ENCODE peak calls at places on chromosomes 13 and 19, in four cellular contexts. T is GM12878, H is K562, R is H1. Q is an unnamed sample.

GRCh38 chr19:50565984-50566903 is 2.0 kb downstream of the LRRC4B start:
- DNase-seq in R (no peak), T (no peak), H (no peak), Q (no peak)

GRCh38 chr13:38180100-38180499 is 169.6 kb upstream of the UFM1 start:
- DNase-seq in R (no peak), T (no peak), H (no peak), Q (peak; percentile 2)

GRCh38 chr19:32318884-32319520 is 26.4 kb upstream of the ZNF507 start:
- DNase-seq in R (no peak), T (no peak), H (peak; percentile 47), Q (no peak)

GRCh38 chr19:19997656-19998268 is 41.5 kb downstream of the ZNF682 start:
- DNase-seq in R (peak; percentile 47), H (peak; percentile 18), T (no peak), Q (no peak)

GRCh38 chr13:76917096-76917495 is 30.9 kb upstream of the KCTD12 start:
- DNase-seq in T (no peak), R (no peak), H (no peak), Q (peak; percentile 16)

GRCh38 chr19:8640402-8641004 is 10.1 kb downstream of the NFILZ start:
- DNase-seq in R (no peak), H (no peak), T (no peak), Q (no peak)

GRCh38 chr13:59680429-59681024 is 483.2 kb downstream of the DIAPH3 start:
- DNase-seq in H (no peak), T (no peak), R (no peak), Q (peak; percentile 33)

GRCh38 chr13:41224113-41225110 is 30.0 kb upstream of the KBTBD7 start:
- DNase-seq in T (no peak), H (no peak), R (no peak), Q (peak; percentile 83)

GRCh38 chr13:39144941-39145533 is 106.8 kb downstream of the NHLRC3 start:
- DNase-seq in H (peak; percentile 17), R (peak; percentile 31), T (no peak), Q (peak; percentile 70)

GRCh38 chr19:51143486-51143885 is 1.4 kb downstream of the SIGLEC7 start:
- DNase-seq in H (no peak), R (no peak), T (no peak), Q (no peak)

GRCh38 chr13:82330499-82330898 is 1551.8 kb downstream of the SLITRK1 start:
- DNase-seq in T (no peak), H (peak; percentile 11), R (no peak), Q (no peak)

GRCh38 chr19:48419158-48419920 is 25.9 kb downstream of the GRIN2D start:
- DNase-seq in R (peak; percentile 49), T (peak; percentile 57), H (peak; percentile 67), Q (peak; percentile 42)

GRCh38 chr19:13784731-13785452 is 10.4 kb upstream of the ZSWIM4 start:
- DNase-seq in H (peak; percentile 56), R (no peak), T (no peak), Q (peak; percentile 58)

GRCh38 chr19:41910240-41910991 is 17.8 kb downstream of the ERFL start:
- DNase-seq in T (no peak), R (no peak), H (peak; percentile 12), Q (no peak)

GRCh38 chr13:79385694-79386093 is 20.4 kb downstream of the RBM26 start:
- DNase-seq in H (no peak), R (no peak), T (peak; percentile 85), Q (no peak)

GRCh38 chr13:80577951-80578670 is 237.2 kb upstream of the SPRY2 start:
- DNase-seq in H (no peak), R (no peak), T (no peak), Q (no peak)

GRCh38 chr13:44397766-44398223 is 24.2 kb downstream of the SERP2 start:
- DNase-seq in R (no peak), H (peak; percentile 53), T (no peak), Q (peak; percentile 20)

GRCh38 chr19:584240-585001 is 5.3 kb upstream of the HCN2 start:
- DNase-seq in R (no peak), T (no peak), H (peak; percentile 73), Q (peak; percentile 27)

GRCh38 chr13:33825083-33825482 is 7.1 kb downstream of the RFC3 start:
- DNase-seq in T (no peak), R (no peak), H (no peak), Q (no peak)
- TF ChIP-seq CHD1 in T (no peak), R (no peak), H (no peak), Q (no peak)

GRCh38 chr13:26721251-26721939 is 39.2 kb downstream of the GPR12 start:
- DNase-seq in T (no peak), R (no peak), H (no peak), Q (no peak)
- TF ChIP-seq CHD1 in T (no peak), R (no peak), H (no peak), Q (no peak)

DNA sequence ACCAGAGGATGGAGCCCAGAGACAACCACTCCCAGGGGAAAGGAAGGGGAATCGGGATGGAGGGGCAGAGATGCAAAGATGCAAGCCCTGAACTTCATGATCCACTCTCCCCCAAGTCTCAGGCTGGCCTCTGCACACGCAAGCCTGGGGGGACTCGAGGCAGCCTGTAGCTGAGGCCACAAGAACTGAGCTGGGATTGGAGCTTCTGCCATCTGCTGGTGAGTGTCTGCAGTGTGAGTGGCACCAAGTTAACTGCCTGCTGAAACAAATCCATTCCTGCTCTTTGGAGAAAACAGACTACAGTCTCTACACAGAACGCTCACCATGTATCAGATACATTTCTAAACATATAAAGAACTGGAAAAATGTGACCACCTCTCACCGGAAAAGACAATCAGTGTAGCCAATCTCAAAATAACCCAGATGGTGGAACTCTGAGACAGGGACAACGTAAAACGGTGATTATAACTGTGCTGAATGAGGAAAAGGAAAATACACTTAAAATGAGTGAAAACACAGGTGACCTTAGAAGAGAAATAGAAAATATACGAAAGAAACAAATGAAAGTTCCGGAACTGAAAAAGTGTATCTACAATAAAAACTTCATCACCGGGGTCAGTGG is 62.1 kb downstream of the KLF2 start:
- DNase-seq in H (peak; percentile 66), R (peak; percentile 25), T (no peak), Q (peak; percentile 69)
- TF ChIP-seq CHD1 in H (no peak), R (no peak), T (no peak), Q (no peak)

GRCh38 chr13:99970761-99971575 is 599 bp downstream of the ZIC5 start:
- DNase-seq in H (peak; percentile 63), R (no peak), T (no peak), Q (no peak)

GRCh38 chr13:99969934-99970760 is 1.4 kb downstream of the ZIC5 start:
- DNase-seq in T (no peak), R (no peak), H (peak; percentile 76), Q (no peak)

GRCh38 chr13:99967884-99968520 is 3.6 kb downstream of the ZIC5 start:
- DNase-seq in H (peak; percentile 18), T (no peak), R (no peak), Q (no peak)

GRCh38 chr13:99968521-99969367 is 2.8 kb downstream of the ZIC5 start:
- DNase-seq in H (peak; percentile 10), T (no peak), R (no peak), Q (no peak)

DNA sequence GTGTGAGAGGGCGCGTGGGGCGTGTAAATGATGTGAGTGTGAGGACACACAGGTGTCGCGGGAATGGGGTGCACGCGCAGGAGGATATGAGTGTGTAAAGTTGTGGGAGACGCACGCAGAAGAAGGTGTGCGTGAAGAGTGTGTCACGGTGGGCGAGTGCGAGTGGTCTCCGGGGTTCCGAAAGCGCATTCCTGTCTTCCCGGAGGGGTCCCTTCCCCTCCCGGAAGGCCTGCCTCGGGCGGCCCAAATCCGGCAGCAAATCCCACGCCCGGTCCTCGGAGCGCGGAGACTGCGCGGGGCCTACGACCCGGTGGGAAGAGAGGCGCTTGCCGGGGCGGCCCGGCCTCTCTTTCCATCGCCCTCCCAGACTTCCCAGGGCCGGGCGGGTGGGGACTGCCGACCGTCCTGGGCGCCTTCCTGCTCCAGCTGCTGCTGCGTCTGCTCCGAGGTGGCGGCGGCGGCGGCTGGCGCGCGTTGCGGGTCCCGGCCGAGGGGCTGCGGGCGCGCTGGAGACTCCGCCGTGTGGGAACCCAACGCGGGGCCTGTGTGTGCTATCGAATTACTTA is 2.1 kb downstream of the ZIC5 start:
- DNase-seq in R (no peak), H (no peak), T (no peak), Q (no peak)
- TF ChIP-seq CHD1 in R (no peak), H (no peak), T (no peak), Q (no peak)

GRCh38 chr13:31998131-31998530 is 33.4 kb upstream of the FRY start:
- DNase-seq in R (no peak), H (no peak), T (no peak), Q (no peak)

GRCh38 chr13:32001769-32002168 is 29.8 kb upstream of the FRY start:
- DNase-seq in R (no peak), T (no peak), H (no peak), Q (no peak)

GRCh38 chr13:31997641-31998040 is 33.9 kb upstream of the FRY start:
- DNase-seq in R (no peak), H (no peak), T (no peak), Q (no peak)

GRCh38 chr13:31996611-31997010 is 35.0 kb upstream of the FRY start:
- DNase-seq in R (no peak), H (no peak), T (no peak), Q (no peak)

DNA sequence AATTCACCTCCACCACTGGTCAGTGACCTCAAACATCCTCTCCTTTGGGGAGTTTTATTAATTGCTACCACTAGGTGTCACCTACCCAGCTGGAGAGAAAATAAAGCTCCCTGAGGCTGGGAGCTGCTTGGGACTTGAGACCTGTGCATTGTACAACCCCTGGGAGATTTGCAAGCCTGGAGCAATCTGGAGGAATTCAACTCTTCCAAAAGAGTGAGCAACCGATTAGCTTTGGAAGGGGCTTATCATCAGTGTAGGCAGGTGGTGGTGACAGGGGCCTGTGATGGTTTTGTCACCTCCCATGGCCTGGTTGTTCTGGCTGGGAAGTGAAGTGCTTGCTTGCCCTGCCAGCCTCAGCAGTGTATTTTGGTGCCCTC is 30.2 kb upstream of the FRY start:
- DNase-seq in T (no peak), R (no peak), H (peak; percentile 10), Q (peak; percentile 41)
- TF ChIP-seq CHD1 in T (no peak), R (no peak), H (no peak), Q (no peak)

DNA sequence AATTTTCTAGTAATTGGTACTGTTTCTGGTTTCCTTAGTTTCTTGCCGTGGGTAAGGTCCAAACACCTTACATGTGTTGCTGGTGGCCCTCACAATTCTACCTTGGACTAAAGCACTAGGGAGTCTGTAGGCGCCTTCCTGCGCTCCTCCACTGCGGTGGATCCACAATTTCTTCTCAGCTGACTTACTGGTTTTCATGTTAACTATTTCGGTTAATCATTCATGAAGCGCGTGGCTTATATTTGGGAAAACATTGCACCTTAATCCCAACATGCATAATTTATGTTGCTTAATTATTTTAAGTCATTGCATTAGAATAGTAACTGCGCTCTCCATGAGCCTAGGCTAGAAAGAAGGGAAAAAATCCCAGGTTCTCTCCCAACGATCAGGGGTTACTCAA is 37.7 kb downstream of the ARHGEF7 start:
- DNase-seq in R (no peak), T (no peak), H (no peak), Q (no peak)
- TF ChIP-seq CHD1 in R (no peak), T (no peak), H (no peak), Q (no peak)

DNA sequence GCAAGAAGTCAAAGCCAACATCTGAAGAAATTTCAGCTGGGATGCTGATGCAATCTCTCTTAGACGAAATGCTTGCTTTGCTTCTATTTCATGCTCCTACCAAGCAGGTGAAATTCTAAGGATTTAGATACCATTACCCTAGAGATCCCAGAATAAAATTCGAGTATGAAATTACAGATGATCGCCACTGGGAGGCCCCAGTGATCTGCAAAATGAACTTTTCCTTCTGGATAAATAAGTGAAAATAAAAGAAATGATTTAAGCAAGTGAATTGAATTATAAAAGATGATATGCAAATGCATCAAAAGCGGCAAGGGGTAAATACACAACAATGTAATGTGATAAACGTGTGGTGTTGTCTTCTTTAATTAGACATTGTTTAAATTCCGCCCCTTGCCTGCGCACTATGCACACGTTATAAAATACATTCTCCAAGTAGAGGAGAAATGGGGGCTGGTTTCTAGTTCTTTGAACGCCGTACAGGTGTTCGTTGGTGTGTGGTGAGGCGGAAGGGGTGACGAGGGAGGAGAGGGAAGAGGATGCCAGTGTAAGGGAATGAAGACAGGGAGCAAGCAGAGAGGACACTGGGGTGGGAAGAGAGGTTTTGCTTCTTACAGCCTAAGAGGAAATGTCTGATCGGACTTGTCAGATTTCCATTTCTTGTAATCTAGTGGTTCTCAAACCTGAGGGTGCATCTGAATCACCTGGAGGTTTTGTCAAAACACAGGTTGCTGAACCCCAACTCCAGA is 58.0 kb downstream of the ERCC5 start:
- DNase-seq in H (peak; percentile 9), T (no peak), R (no peak), Q (peak; percentile 18)
- TF ChIP-seq CHD1 in H (no peak), T (no peak), R (no peak), Q (no peak)